ENCODE peak calls at places on chromosomes 2 and 18, in ten cellular contexts. T, J, Z, H, K, M, P, V, L and R are unnamed samples.

GRCh38 chr2:232522855-232523681 is 2.9 kb downstream of the PRSS56 start:
- DNase-seq in V (no peak), Z (no peak), T (no peak), P (no peak), M (no peak), K (no peak), H (no peak), J (no peak), L (no peak), R (no peak)

GRCh38 chr2:187382131-187382530 is 65.9 kb downstream of the CALCRL start:
- DNase-seq in M (no peak), Z (no peak), K (no peak), P (no peak), H (no peak), J (no peak), L (peak), T (no peak), V (peak), R (no peak)

GRCh38 chr18:2515408-2515807 is 55.9 kb downstream of the METTL4 start:
- DNase-seq in T (no peak), J (no peak), H (no peak), L (peak), P (no peak), Z (peak), K (peak), V (peak), M (peak), R (no peak)

GRCh38 chr2:42055573-42056514 is 8.0 kb downstream of the PKDCC start:
- DNase-seq in H (no peak), Z (no peak), P (no peak), M (peak), L (no peak), K (peak), J (no peak), V (no peak), T (no peak), R (no peak)

GRCh38 chr2:176002684-176003225 is 688 bp upstream of the LNPK start:
- DNase-seq in V (no peak), K (peak), H (no peak), Z (peak), J (peak), T (peak), L (peak), M (no peak), P (no peak), R (peak)

GRCh38 chr2:119407430-119408220 is 24.0 kb upstream of the TMEM37 start:
- DNase-seq in K (peak), P (no peak), J (no peak), T (peak), Z (peak), L (peak), V (peak), M (peak), H (peak), R (peak)

GRCh38 chr18:8754995-8755955 is 49.9 kb downstream of the MTCL1 start:
- DNase-seq in P (peak), V (no peak), H (no peak), T (no peak), J (no peak), L (peak), Z (peak), M (no peak), K (peak), R (no peak)

GRCh38 chr18:63470751-63471150 is 6.0 kb upstream of the SERPINB5 start:
- DNase-seq in L (no peak), K (no peak), P (no peak), Z (no peak), J (no peak), V (no peak), M (no peak), T (no peak), H (no peak), R (no peak)

GRCh38 chr2:155377178-155377780 is 678.8 kb downstream of the KCNJ3 start:
- DNase-seq in Z (peak), M (peak), V (peak), T (peak), K (peak), H (peak), J (no peak), P (no peak), L (peak), R (peak)

GRCh38 chr2:8997108-8997507 is 6.4 kb downstream of the MBOAT2 start:
- DNase-seq in K (no peak), H (no peak), T (no peak), V (no peak), J (no peak), P (no peak), M (no peak), Z (no peak), L (no peak), R (no peak)

GRCh38 chr2:30165617-30166016 is 18.8 kb downstream of the YPEL5 start:
- DNase-seq in M (no peak), L (no peak), P (no peak), T (no peak), K (no peak), Z (no peak), V (no peak), H (no peak), J (no peak), R (no peak)

GRCh38 chr2:171225302-171225980 is 64.7 kb upstream of the TLK1 start:
- DNase-seq in L (peak), T (no peak), V (peak), P (no peak), H (no peak), Z (peak), J (no peak), K (peak), M (peak), R (no peak)

GRCh38 chr2:68431316-68431972 is 35.6 kb downstream of the FBXO48 start:
- DNase-seq in K (no peak), M (no peak), J (no peak), T (no peak), L (no peak), Z (no peak), H (no peak), P (no peak), V (no peak), R (no peak)

GRCh38 chr2:187078297-187078696 is 229.3 kb upstream of the ZSWIM2 start:
- DNase-seq in Z (no peak), P (no peak), K (peak), L (peak), J (no peak), M (peak), H (no peak), V (no peak), T (no peak), R (no peak)

GRCh38 chr2:161420406-161421025 is 4.4 kb downstream of the TBR1 start:
- DNase-seq in H (no peak), K (no peak), J (no peak), M (no peak), Z (no peak), P (no peak), V (no peak), T (peak), L (no peak), R (no peak)

GRCh38 chr2:219045937-219046550 is 4.7 kb upstream of the CFAP65 start:
- DNase-seq in T (peak), H (no peak), J (no peak), M (peak), V (peak), L (peak), K (peak), P (no peak), Z (peak), R (no peak)

GRCh38 chr2:237097911-237098702 is 12.4 kb downstream of the COPS8 start:
- DNase-seq in H (no peak), K (peak), Z (peak), M (peak), T (no peak), J (no peak), V (peak), P (no peak), L (peak), R (no peak)